ENCODE peak calls at places on chromosome 3, in ten cellular contexts. T, E, X, L, N, K, A, Z, V and Q are unnamed samples.

GRCh38 chr3:17013050-17013449 is 128.3 kb downstream of the PLCL2 start:
- DNase-seq in T (no peak), E (no peak), X (peak; percentile 28), L (no peak), N (no peak), K (no peak), A (no peak), Z (no peak), V (no peak), Q (no peak)

GRCh38 chr3:10353160-10353559 is 32.2 kb upstream of the SEC13 start:
- DNase-seq in T (no peak), E (no peak), X (no peak), L (no peak), N (no peak), K (no peak), A (no peak), Z (no peak), V (no peak), Q (no peak)

GRCh38 chr3:66402596-66403267 is 98.1 kb downstream of the LRIG1 start:
- DNase-seq in T (no peak), E (no peak), X (no peak), L (peak; percentile 1), N (no peak), K (no peak), A (no peak), Z (no peak), V (no peak), Q (no peak)

GRCh38 chr3:31247850-31248618 is 284.7 kb upstream of the STT3B start:
- DNase-seq in T (peak; percentile 58), E (no peak), X (peak; percentile 59), L (peak; percentile 40), N (no peak), K (peak; percentile 63), A (no peak), Z (no peak), V (no peak), Q (no peak)

GRCh38 chr3:57161915-57162314 is 3.2 kb downstream of the IL17RD start:
- DNase-seq in T (no peak), E (no peak), X (no peak), L (no peak), N (no peak), K (no peak), A (no peak), Z (no peak), V (no peak), Q (no peak)

GRCh38 chr3:150132101-150132749 is 161.5 kb upstream of the PFN2 start:
- DNase-seq in T (no peak), E (no peak), X (peak; percentile 27), L (no peak), N (no peak), K (no peak), A (no peak), Z (no peak), V (no peak), Q (no peak)

GRCh38 chr3:25945836-25946235 is 155.9 kb downstream of the OXSM start:
- DNase-seq in T (no peak), E (no peak), X (no peak), L (no peak), N (no peak), K (no peak), A (no peak), Z (no peak), V (no peak), Q (no peak)

GRCh38 chr3:195877767-195878423 is 30.5 kb downstream of the TNK2 start:
- DNase-seq in T (no peak), E (no peak), X (no peak), L (no peak), N (no peak), K (no peak), A (no peak), Z (no peak), V (no peak), Q (no peak)

GRCh38 chr3:159928071-159928491 is 60.6 kb upstream of the IL12A start:
- DNase-seq in T (no peak), E (no peak), X (peak; percentile 69), L (no peak), N (no peak), K (no peak), A (no peak), Z (no peak), V (no peak), Q (no peak)

GRCh38 chr3:129560269-129560787 is 17.4 kb downstream of the H1-8 start:
- DNase-seq in T (no peak), E (no peak), X (no peak), L (no peak), N (no peak), K (no peak), A (no peak), Z (no peak), V (peak; percentile 72), Q (no peak)

GRCh38 chr3:193857996-193858395 is 265.0 kb downstream of the OPA1 start:
- DNase-seq in T (no peak), E (no peak), X (peak; percentile 75), L (no peak), N (peak; percentile 27), K (no peak), A (no peak), Z (no peak), V (no peak), Q (no peak)

GRCh38 chr3:150149651-150150051 is 179.0 kb upstream of the PFN2 start:
- DNase-seq in T (no peak), E (no peak), X (peak; percentile 88), L (no peak), N (no peak), K (peak; percentile 30), A (no peak), Z (no peak), V (no peak), Q (no peak)

GRCh38 chr3:65894679-65895078 is 144.0 kb downstream of the MAGI1 start:
- DNase-seq in T (no peak), E (no peak), X (peak; percentile 87), L (no peak), N (no peak), K (no peak), A (no peak), Z (no peak), V (no peak), Q (no peak)

GRCh38 chr3:124858275-124858674 is 28.9 kb downstream of the ITGB5 start:
- DNase-seq in T (no peak), E (no peak), X (no peak), L (no peak), N (no peak), K (no peak), A (no peak), Z (no peak), V (no peak), Q (no peak)